ENCODE peak calls at places on chromosomes 3 and 15, in four cellular contexts. One of them, this sample, is unnamed.

GRCh38 chr3:12663311-12663935 is 494 bp downstream of the RAF1 start:
- DNase-seq in WTC11: no peak
- DNase-seq in K562: peak; percentile 82
- DNase-seq in HepG2: no peak
- DNase-seq in this sample: peak; percentile 78

GRCh38 chr15:78914027-78914764 is 30.6 kb downstream of the CTSH start:
- DNase-seq in HepG2: peak; percentile 14
- DNase-seq in K562: no peak
- DNase-seq in WTC11: peak; percentile 52
- DNase-seq in this sample: no peak

GRCh38 chr3:126129408-126129891 is 45.5 kb upstream of the SLC41A3 start:
- DNase-seq in K562: no peak
- DNase-seq in WTC11: peak; percentile 8
- DNase-seq in HepG2: no peak
- DNase-seq in this sample: peak; percentile 29

GRCh38 chr3:46353639-46354410 is at the start of gene CCR2:
- DNase-seq in HepG2: no peak
- DNase-seq in K562: no peak
- DNase-seq in WTC11: no peak
- DNase-seq in this sample: no peak

GRCh38 chr15:65334586-65335231 is 30.2 kb downstream of the RNU5B-1 start:
- DNase-seq in WTC11: no peak
- DNase-seq in K562: no peak
- DNase-seq in HepG2: no peak
- DNase-seq in this sample: peak; percentile 78

GRCh38 chr3:109325657-109326056 is 9.3 kb upstream of the DPPA2 start:
- DNase-seq in HepG2: no peak
- DNase-seq in K562: no peak
- DNase-seq in WTC11: no peak
- DNase-seq in this sample: no peak

GRCh38 chr15:50116477-50116876 is 2.6 kb downstream of the ATP8B4 start:
- DNase-seq in WTC11: peak; percentile 61
- DNase-seq in K562: peak; percentile 30
- DNase-seq in HepG2: peak; percentile 78
- DNase-seq in this sample: no peak

GRCh38 chr3:140203510-140203909 is 268.5 kb downstream of the CLSTN2 start:
- DNase-seq in WTC11: no peak
- DNase-seq in HepG2: no peak
- DNase-seq in K562: no peak
- DNase-seq in this sample: no peak

GRCh38 chr3:112776000-112776399 is 70.7 kb downstream of the CD200R1L start:
- DNase-seq in HepG2: no peak
- DNase-seq in K562: no peak
- DNase-seq in WTC11: no peak
- DNase-seq in this sample: no peak

GRCh38 chr3:5758699-5759098 is 571.2 kb downstream of the EDEM1 start:
- DNase-seq in HepG2: no peak
- DNase-seq in WTC11: no peak
- DNase-seq in K562: no peak
- DNase-seq in this sample: no peak

GRCh38 chr3:18124501-18124900 is 300.6 kb downstream of the SATB1 start:
- DNase-seq in K562: no peak
- DNase-seq in WTC11: no peak
- DNase-seq in HepG2: no peak
- DNase-seq in this sample: no peak

GRCh38 chr15:51380999-51381806 is 39.7 kb downstream of the GLDN start:
- DNase-seq in HepG2: peak; percentile 77
- DNase-seq in WTC11: peak; percentile 60
- DNase-seq in K562: peak; percentile 85
- DNase-seq in this sample: peak; percentile 78

GRCh38 chr3:1444196-1444595 is 351.4 kb downstream of the CNTN6 start:
- DNase-seq in K562: no peak
- DNase-seq in HepG2: no peak
- DNase-seq in WTC11: no peak
- DNase-seq in this sample: no peak

GRCh38 chr15:30990451-30991300 is 752 bp downstream of the MTMR10 start:
- DNase-seq in K562: no peak
- DNase-seq in WTC11: no peak
- DNase-seq in HepG2: peak; percentile 12
- DNase-seq in this sample: no peak

DNA sequence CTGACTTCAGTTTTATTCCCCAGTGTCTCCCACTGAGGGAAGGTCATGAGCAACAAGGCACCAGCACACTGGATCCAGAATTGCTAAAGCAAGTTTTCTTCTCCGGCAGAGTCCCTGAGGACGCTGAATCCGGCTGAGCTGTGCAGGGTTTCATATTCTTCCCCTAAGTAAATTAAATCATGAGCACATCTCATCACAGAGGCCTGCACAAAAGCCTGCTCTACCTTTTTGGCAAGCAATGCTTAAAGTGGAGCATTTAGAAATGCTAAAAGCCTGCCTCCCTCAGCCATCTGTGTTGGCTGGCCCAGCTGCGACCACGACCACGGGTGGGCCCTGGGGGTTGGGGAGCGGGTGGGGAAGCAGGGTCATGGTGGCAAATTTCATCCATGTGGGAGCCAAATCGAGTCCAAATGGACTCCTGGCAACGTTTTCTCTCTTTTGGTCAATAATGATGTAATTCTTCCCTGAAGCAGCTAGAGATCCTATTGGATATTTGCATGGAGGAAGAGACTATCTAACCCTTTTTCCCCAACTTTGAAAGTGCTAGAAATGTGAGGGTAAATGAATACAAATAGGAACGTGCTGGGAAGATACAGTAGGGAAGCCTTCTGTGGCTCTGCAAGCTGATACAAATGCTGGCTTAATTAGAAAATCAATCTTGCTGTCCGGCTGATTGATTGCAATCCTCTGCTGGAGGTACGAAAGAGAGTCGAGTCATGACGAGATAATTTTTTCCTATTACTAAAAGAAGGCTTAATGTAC is 532.8 kb upstream of the TBL1XR1 start:
- DNase-seq in K562: no peak
- DNase-seq in HepG2: no peak
- DNase-seq in WTC11: no peak
- DNase-seq in this sample: peak; percentile 42
- TF ChIP-seq FOXJ3 in K562: no peak
- TF ChIP-seq FOXJ3 in HepG2: no peak
- TF ChIP-seq FOXJ3 in WTC11: no peak
- TF ChIP-seq FOXJ3 in this sample: no peak

GRCh38 chr3:25292604-25293003 is 135.5 kb upstream of the RARB start:
- DNase-seq in WTC11: no peak
- DNase-seq in HepG2: no peak
- DNase-seq in K562: no peak
- DNase-seq in this sample: no peak
- TF ChIP-seq FOXJ3 in WTC11: no peak
- TF ChIP-seq FOXJ3 in HepG2: no peak
- TF ChIP-seq FOXJ3 in K562: no peak
- TF ChIP-seq FOXJ3 in this sample: no peak

GRCh38 chr3:30399394-30400181 is 206.8 kb upstream of the TGFBR2 start:
- DNase-seq in WTC11: no peak
- DNase-seq in K562: no peak
- DNase-seq in HepG2: no peak
- DNase-seq in this sample: no peak
- TF ChIP-seq FOXJ3 in WTC11: no peak
- TF ChIP-seq FOXJ3 in K562: no peak
- TF ChIP-seq FOXJ3 in HepG2: no peak
- TF ChIP-seq FOXJ3 in this sample: no peak

GRCh38 chr3:190697901-190698300 is 164.6 kb downstream of the GMNC start:
- DNase-seq in WTC11: no peak
- DNase-seq in K562: no peak
- DNase-seq in HepG2: no peak
- DNase-seq in this sample: no peak
- TF ChIP-seq FOXJ3 in WTC11: no peak
- TF ChIP-seq FOXJ3 in K562: no peak
- TF ChIP-seq FOXJ3 in HepG2: no peak
- TF ChIP-seq FOXJ3 in this sample: no peak

DNA sequence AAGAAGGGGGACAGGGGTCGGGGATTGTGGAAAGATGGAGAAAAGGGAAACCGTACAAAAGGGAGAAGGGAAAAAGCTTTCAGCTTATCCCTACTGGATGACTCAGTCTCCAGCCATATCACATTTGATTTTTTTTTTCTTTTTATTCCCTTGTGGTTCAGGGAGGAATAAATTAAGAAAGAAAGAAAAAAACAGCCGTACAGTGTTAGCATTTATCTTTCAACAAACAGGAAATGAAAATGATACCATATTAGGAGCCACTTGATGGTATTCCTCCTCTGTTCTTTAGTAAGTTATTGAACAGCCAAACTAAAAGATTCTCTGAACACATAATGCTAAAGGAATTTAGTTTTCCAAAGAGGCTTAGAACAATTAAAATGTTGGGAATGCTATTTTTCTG is 594.4 kb downstream of the FOXP1 start:
- DNase-seq in K562: no peak
- DNase-seq in WTC11: no peak
- DNase-seq in HepG2: no peak
- DNase-seq in this sample: no peak
- TF ChIP-seq FOXJ3 in K562: no peak
- TF ChIP-seq FOXJ3 in WTC11: no peak
- TF ChIP-seq FOXJ3 in HepG2: no peak
- TF ChIP-seq FOXJ3 in this sample: no peak

This sample was measured in SK-N-SH.